ENCODE peak calls at places on chromosome 7, in eight cellular contexts. G, U, M, O, Q, W, B and D are unnamed samples.

GRCh38 chr7:156014808-156015207 is 202.5 kb upstream of the SHH start:
- DNase-seq in G (no peak), U (no peak), M (no peak), O (no peak), Q (no peak), W (no peak), B (no peak), D (no peak)

GRCh38 chr7:80432166-80432565 is 79.7 kb downstream of the GNAT3 start:
- DNase-seq in G (no peak), U (no peak), M (no peak), O (no peak), Q (no peak), W (no peak), B (no peak), D (no peak)

GRCh38 chr7:23895666-23896096 is 185.7 kb downstream of the STK31 start:
- DNase-seq in G (no peak), U (no peak), M (no peak), O (peak), Q (no peak), W (no peak), B (peak), D (no peak)

GRCh38 chr7:142898377-142899235 is 13.1 kb upstream of the TRPV6 start:
- DNase-seq in G (no peak), U (no peak), M (no peak), O (no peak), Q (no peak), W (no peak), B (no peak), D (no peak)

GRCh38 chr7:143978585-143978984 is 21.5 kb upstream of the OR6B1 start:
- DNase-seq in G (no peak), U (no peak), M (peak), O (peak), Q (no peak), W (no peak), B (no peak), D (no peak)

GRCh38 chr7:142188159-142188558 is 69.7 kb downstream of the PRSS58 start:
- DNase-seq in G (no peak), U (no peak), M (no peak), O (peak), Q (no peak), W (no peak), B (no peak), D (no peak)

GRCh38 chr7:132084776-132085388 is 491.4 kb downstream of the PLXNA4 start:
- DNase-seq in G (no peak), U (no peak), M (no peak), O (peak), Q (no peak), W (no peak), B (no peak), D (no peak)

GRCh38 chr7:128381161-128381821 is 19.8 kb upstream of the PRRT4 start:
- DNase-seq in G (no peak), U (no peak), M (no peak), O (no peak), Q (no peak), W (peak), B (no peak), D (peak)

GRCh38 chr7:153444591-153444990 is 607.6 kb upstream of the DPP6 start:
- DNase-seq in G (no peak), U (no peak), M (no peak), O (no peak), Q (no peak), W (no peak), B (no peak), D (no peak)

GRCh38 chr7:17640730-17641377 is 299.4 kb downstream of the SNX13 start:
- DNase-seq in G (no peak), U (peak), M (peak), O (peak), Q (no peak), W (peak), B (no peak), D (peak)

GRCh38 chr7:31782411-31782991 is 95.5 kb downstream of the PPP1R17 start:
- DNase-seq in G (no peak), U (no peak), M (peak), O (peak), Q (no peak), W (peak), B (peak), D (peak)

GRCh38 chr7:156437021-156437614 is 203.5 kb upstream of the RNF32 start:
- DNase-seq in G (no peak), U (no peak), M (no peak), O (no peak), Q (no peak), W (no peak), B (no peak), D (no peak)

GRCh38 chr7:129144834-129145668 is 544 bp downstream of the TSPAN33 start:
- DNase-seq in G (no peak), U (no peak), M (no peak), O (no peak), Q (no peak), W (no peak), B (no peak), D (no peak)

GRCh38 chr7:29359480-29360093 is 165.0 kb downstream of the CHN2 start:
- DNase-seq in G (no peak), U (no peak), M (no peak), O (no peak), Q (no peak), W (no peak), B (no peak), D (no peak)

GRCh38 chr7:101586971-101587370 is 42.1 kb downstream of the MYL10 start:
- DNase-seq in G (no peak), U (no peak), M (no peak), O (no peak), Q (no peak), W (no peak), B (no peak), D (no peak)

GRCh38 chr7:54145716-54146115 is 396.5 kb upstream of the VSTM2A start:
- DNase-seq in G (no peak), U (no peak), M (no peak), O (no peak), Q (no peak), W (no peak), B (no peak), D (no peak)

GRCh38 chr7:98254951-98255610 is 3.0 kb upstream of the TECPR1 start:
- DNase-seq in G (no peak), U (no peak), M (no peak), O (no peak), Q (no peak), W (no peak), B (no peak), D (no peak)

GRCh38 chr7:35253680-35254495 is at the start of gene TBX20:
- DNase-seq in G (no peak), U (peak), M (no peak), O (peak), Q (peak), W (peak), B (peak), D (peak)

GRCh38 chr7:74498354-74498753 is 44.6 kb downstream of the GTF2IRD1 start:
- DNase-seq in G (no peak), U (no peak), M (no peak), O (no peak), Q (no peak), W (no peak), B (no peak), D (no peak)

GRCh38 chr7:13476881-13477444 is 512.5 kb downstream of the ETV1 start:
- DNase-seq in G (no peak), U (no peak), M (no peak), O (peak), Q (no peak), W (no peak), B (no peak), D (no peak)

GRCh38 chr7:157612664-157613561 is 276.1 kb downstream of the DNAJB6 start:
- DNase-seq in G (peak), U (no peak), M (no peak), O (no peak), Q (peak), W (no peak), B (no peak), D (no peak)

GRCh38 chr7:112898432-112899290 is 108.5 kb upstream of the TMEM168 start:
- DNase-seq in G (no peak), U (peak), M (peak), O (peak), Q (peak), W (peak), B (peak), D (peak)

GRCh38 chr7:129514683-129515082 is 12.4 kb downstream of the SMKR1 start:
- DNase-seq in G (no peak), U (no peak), M (peak), O (no peak), Q (no peak), W (no peak), B (no peak), D (no peak)

GRCh38 chr7:24456526-24457214 is 116.6 kb upstream of the PALS2 start:
- DNase-seq in G (no peak), U (no peak), M (no peak), O (no peak), Q (no peak), W (no peak), B (no peak), D (no peak)

GRCh38 chr7:19107392-19108147 is 9.9 kb downstream of the TWIST1 start:
- DNase-seq in G (no peak), U (no peak), M (peak), O (peak), Q (no peak), W (no peak), B (peak), D (peak)

GRCh38 chr7:64183126-64183742 is 23.8 kb upstream of the ZNF735 start:
- DNase-seq in G (peak), U (peak), M (no peak), O (no peak), Q (no peak), W (peak), B (no peak), D (no peak)

GRCh38 chr7:44867073-44867990 is 18.0 kb downstream of the PURB start:
- DNase-seq in G (no peak), U (no peak), M (peak), O (peak), Q (no peak), W (no peak), B (peak), D (no peak)

GRCh38 chr7:101624246-101625000 is 4.7 kb downstream of the MYL10 start:
- DNase-seq in G (no peak), U (no peak), M (no peak), O (no peak), Q (no peak), W (no peak), B (no peak), D (peak)

GRCh38 chr7:47453093-47454056 is 128.5 kb downstream of the TNS3 start:
- DNase-seq in G (no peak), U (peak), M (peak), O (peak), Q (peak), W (no peak), B (peak), D (no peak)

GRCh38 chr7:50262916-50263690 is 41.4 kb upstream of the IKZF1 start:
- DNase-seq in G (no peak), U (no peak), M (no peak), O (no peak), Q (no peak), W (no peak), B (no peak), D (no peak)

DNA sequence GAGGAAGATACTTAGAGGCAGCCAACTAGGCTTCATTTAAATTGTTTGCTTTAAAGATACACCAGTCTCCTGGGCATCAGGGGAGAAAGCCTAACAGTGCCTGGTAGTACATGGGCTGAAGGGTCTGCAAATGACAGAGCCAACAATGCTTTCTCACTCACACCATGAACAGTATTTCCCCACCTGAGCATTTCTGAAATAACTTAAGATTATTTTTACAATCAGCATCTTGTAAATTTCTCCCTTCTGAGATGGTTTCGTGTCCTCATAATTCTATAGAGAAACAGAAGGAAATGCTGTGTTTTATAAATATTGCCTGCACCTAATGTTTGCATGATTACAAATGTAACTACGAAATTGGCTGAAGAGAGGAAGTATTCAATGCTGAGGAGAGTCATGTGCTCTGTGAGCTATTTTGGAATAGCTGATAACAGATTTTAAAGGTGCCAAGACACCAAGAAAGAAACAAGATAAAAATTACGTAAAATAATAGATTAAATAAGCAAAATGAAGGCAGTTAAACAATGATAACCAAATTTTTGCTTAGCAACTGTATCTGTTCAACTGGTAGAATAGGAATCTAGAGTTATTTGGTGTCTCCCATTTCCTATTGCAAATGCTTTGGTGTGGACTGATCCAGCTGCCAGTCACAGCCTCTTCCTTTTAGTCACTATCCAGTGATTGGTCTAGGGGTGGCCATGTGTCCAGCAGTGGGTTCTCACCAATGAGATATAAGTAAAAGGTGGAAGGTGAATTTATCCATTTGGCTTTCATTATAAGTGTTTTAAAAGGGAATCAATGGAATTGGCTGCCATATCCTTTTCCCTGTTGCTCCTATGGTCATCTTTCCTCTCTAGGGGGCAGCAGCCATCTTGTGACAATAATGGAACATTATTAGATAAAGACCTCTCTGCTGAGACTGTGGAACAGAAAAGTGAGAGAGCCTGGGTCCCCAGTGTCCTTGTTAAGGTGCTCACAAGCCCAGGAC is 167.9 kb upstream of the SLC26A5 start:
- DNase-seq in G (no peak), U (no peak), M (no peak), O (peak), Q (no peak), W (peak), B (no peak), D (no peak)
- TF ChIP-seq CTCF in G (no peak), U (no peak), M (peak), O (peak), Q (no peak), W (peak), B (peak), D (no peak)

DNA sequence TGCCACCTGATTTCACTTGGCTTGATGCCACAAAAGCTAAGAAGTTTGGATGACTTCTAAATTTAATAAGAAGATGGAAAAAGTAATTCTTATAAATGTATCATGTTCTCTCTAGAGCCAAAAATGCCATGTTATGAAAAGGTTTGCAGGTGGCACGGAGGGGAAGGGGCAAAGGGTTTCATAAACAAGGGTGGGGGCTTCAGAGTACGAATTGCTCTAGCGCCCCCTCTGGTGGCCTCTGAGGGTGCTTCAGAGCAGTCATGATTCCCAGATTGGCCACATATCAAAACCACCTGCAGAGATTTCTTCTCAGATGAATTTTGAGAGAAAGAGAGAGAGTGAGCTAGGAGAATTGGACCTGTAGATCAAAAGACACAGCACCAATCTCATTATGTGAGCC is 208.6 kb upstream of the YAE1 start:
- DNase-seq in G (no peak), U (no peak), M (no peak), O (no peak), Q (no peak), W (peak), B (no peak), D (peak)
- TF ChIP-seq CTCF in G (no peak), U (peak), M (peak), O (peak), Q (no peak), W (peak), B (no peak), D (peak)

DNA sequence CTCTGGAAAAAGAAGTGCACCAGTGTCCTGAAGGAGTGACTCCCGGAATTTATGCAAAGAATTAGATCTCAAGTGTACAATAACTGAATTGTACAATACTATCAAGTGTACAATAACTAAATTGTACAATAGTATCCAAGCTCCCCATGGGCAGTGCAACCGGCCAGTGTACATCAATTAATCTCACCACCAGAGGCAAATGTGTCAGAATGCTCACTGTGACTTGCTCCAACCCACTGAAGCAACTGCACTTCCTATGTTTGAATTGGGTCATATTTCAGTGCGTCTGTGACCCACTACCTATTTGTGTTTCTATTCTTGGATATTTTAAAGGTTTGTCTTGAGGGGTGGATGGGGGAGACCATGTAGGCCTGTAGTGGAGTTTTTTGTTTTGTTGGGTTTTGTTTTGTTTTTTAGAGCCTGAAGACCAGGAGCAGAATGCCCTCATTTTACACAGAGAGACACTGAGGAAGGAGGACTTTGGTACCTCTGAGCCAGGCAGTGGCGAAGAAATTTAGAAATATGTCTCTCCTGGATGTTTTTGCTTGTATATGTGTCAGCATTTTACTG is 78.6 kb upstream of the CTTNBP2 start:
- DNase-seq in G (no peak), U (no peak), M (no peak), O (no peak), Q (no peak), W (no peak), B (no peak), D (peak)
- TF ChIP-seq CTCF in G (no peak), U (no peak), M (no peak), O (no peak), Q (no peak), W (no peak), B (no peak), D (no peak)

DNA sequence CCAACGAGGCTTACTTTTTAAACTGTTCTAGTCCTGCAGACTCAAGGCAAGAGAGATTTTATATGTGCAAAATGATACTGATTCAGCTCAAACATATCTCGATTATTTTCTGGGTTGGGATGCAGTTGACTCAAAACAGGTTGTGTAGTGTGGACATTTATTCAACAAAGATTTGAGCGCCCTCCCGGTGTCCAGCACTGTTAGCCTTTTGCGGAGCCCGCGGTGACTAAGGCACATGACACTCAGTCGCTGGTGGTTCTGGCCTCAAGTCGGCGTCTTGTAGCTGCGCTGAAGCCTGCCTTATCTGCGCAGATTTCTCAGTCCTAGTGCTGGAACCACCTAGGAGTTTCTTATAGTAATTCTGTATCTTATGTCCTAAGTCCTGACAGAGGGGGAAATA is 938 bp upstream of the CADPS2 start:
- DNase-seq in G (no peak), U (peak), M (no peak), O (peak), Q (peak), W (peak), B (peak), D (peak)
- TF ChIP-seq CTCF in G (no peak), U (peak), M (no peak), O (peak), Q (no peak), W (peak), B (no peak), D (no peak)

GRCh38 chr7:106737202-106737562 is 76.2 kb upstream of the CCDC71L start:
- DNase-seq in G (no peak), U (no peak), M (peak), O (peak), Q (no peak), W (no peak), B (peak), D (no peak)

GRCh38 chr7:106735637-106736036 is 74.7 kb upstream of the CCDC71L start:
- DNase-seq in G (no peak), U (no peak), M (no peak), O (no peak), Q (no peak), W (no peak), B (no peak), D (no peak)

GRCh38 chr7:106736123-106736507 is 75.2 kb upstream of the CCDC71L start:
- DNase-seq in G (no peak), U (no peak), M (no peak), O (no peak), Q (no peak), W (no peak), B (no peak), D (no peak)

GRCh38 chr7:106732045-106732444 is 71.1 kb upstream of the CCDC71L start:
- DNase-seq in G (no peak), U (no peak), M (no peak), O (no peak), Q (no peak), W (no peak), B (no peak), D (no peak)

GRCh38 chr7:106736508-106737201 is 75.7 kb upstream of the CCDC71L start:
- DNase-seq in G (peak), U (peak), M (peak), O (peak), Q (peak), W (peak), B (peak), D (peak)
- TF ChIP-seq CTCF in G (peak), U (peak), M (peak), O (peak), Q (peak), W (peak), B (peak), D (peak)